ENCODE peak calls at places on chromosome 7, in five cellular contexts. X is H4, T is activated T-cell treated with anti-CD3 and anti-CD28 coated beads for 1 hour, D is K562, H is NCI-H510A treated with DMSO at 0.1 percent for 48 hours. L is an unnamed sample.

GRCh38 chr7:130560972-130561371 is 69.1 kb downstream of the MEST start:
- DNase-seq in X (peak), T (no peak), D (peak), H (peak), L (no peak)

GRCh38 chr7:6268023-6268908 is 4.2 kb downstream of the CYTH3 start:
- DNase-seq in X (no peak), T (no peak), D (no peak), H (no peak), L (no peak)

GRCh38 chr7:66140924-66141323 is 26.3 kb downstream of the CRCP start:
- DNase-seq in X (peak), T (no peak), D (no peak), H (no peak), L (no peak)

GRCh38 chr7:154837622-154838021 is 165.3 kb downstream of the PAXIP1 start:
- DNase-seq in X (no peak), T (no peak), D (no peak), H (no peak), L (no peak)

GRCh38 chr7:83640731-83641533 is 8.0 kb downstream of the SEMA3E start:
- DNase-seq in X (no peak), T (no peak), D (no peak), H (no peak), L (no peak)

GRCh38 chr7:151856098-151856497 is 20.8 kb downstream of the PRKAG2 start:
- DNase-seq in X (no peak), T (no peak), D (no peak), H (no peak), L (no peak)

GRCh38 chr7:100351657-100352058 is 6.3 kb upstream of the PILRB start:
- DNase-seq in X (no peak), T (no peak), D (no peak), H (no peak), L (no peak)

GRCh38 chr7:74027683-74028320 is at the start of gene ELN:
- DNase-seq in X (no peak), T (no peak), D (no peak), H (no peak), L (no peak)

L was measured in DND-41.